ENCODE peak calls at places on chromosomes 1 and 21, in eight cellular contexts. Z, C, I, Q, G, O, L and T are unnamed samples.

GRCh38 chr21:33244781-33245105 is 15.0 kb downstream of the IFNAR2 start:
- DNase-seq in G (no peak), O (no peak), L (no peak), C (no peak), Q (no peak), I (no peak), Z (no peak), T (no peak)

GRCh38 chr1:195294911-195295310 is 1313.3 kb downstream of the KCNT2 start:
- DNase-seq in Z (no peak), O (no peak), C (no peak), L (no peak), G (no peak), Q (peak), I (no peak), T (no peak)

GRCh38 chr1:68322837-68323687 is 90.7 kb upstream of the WLS start:
- DNase-seq in I (no peak), G (no peak), C (no peak), O (no peak), L (no peak), Z (peak), Q (no peak), T (no peak)

GRCh38 chr1:200221614-200222282 is 188.1 kb downstream of the ZNF281 start:
- DNase-seq in G (no peak), Q (no peak), L (no peak), O (no peak), C (no peak), Z (no peak), I (no peak), T (no peak)

GRCh38 chr1:47214554-47214953 is 17.5 kb downstream of the TAL1 start:
- DNase-seq in O (no peak), I (no peak), Q (no peak), L (no peak), G (no peak), C (no peak), Z (no peak), T (no peak)

GRCh38 chr21:41802684-41803083 is 35.8 kb upstream of the RIPK4 start:
- DNase-seq in G (no peak), I (no peak), O (no peak), L (no peak), Q (no peak), Z (no peak), C (no peak), T (no peak)

GRCh38 chr1:146032613-146033219 is 11.2 kb upstream of the HJV start:
- DNase-seq in C (no peak), Z (peak), Q (peak), I (peak), L (no peak), O (no peak), G (peak), T (no peak)

GRCh38 chr1:205920159-205920558 is 23.1 kb downstream of the SLC26A9 start:
- DNase-seq in L (no peak), O (peak), Z (no peak), C (no peak), Q (no peak), I (no peak), G (no peak), T (no peak)

GRCh38 chr1:64167176-64167575 is 36.2 kb upstream of the UBE2U start:
- DNase-seq in C (no peak), I (no peak), G (no peak), O (no peak), Q (no peak), Z (no peak), L (no peak), T (no peak)

GRCh38 chr1:150302338-150302737 is 8.7 kb downstream of the MRPS21 start:
- DNase-seq in Z (no peak), O (no peak), I (no peak), Q (no peak), G (no peak), C (no peak), L (no peak), T (no peak)

GRCh38 chr1:153341431-153341934 is 7.2 kb downstream of the PGLYRP4 start:
- DNase-seq in Z (no peak), G (no peak), L (no peak), C (no peak), Q (no peak), I (no peak), O (no peak), T (no peak)

GRCh38 chr1:182051938-182052337 is 9.6 kb downstream of the ZNF648 start:
- DNase-seq in Q (no peak), I (no peak), L (no peak), O (no peak), G (no peak), Z (peak), C (no peak), T (no peak)

GRCh38 chr1:57424231-57425027 is 569 bp upstream of the DAB1 start:
- DNase-seq in C (no peak), Z (no peak), Q (peak), L (peak), I (no peak), O (no peak), G (no peak), T (no peak)
- TF ChIP-seq CTCF in C (no peak), Z (no peak), Q (peak), L (no peak), I (no peak), O (no peak), G (no peak), T (peak)

DNA sequence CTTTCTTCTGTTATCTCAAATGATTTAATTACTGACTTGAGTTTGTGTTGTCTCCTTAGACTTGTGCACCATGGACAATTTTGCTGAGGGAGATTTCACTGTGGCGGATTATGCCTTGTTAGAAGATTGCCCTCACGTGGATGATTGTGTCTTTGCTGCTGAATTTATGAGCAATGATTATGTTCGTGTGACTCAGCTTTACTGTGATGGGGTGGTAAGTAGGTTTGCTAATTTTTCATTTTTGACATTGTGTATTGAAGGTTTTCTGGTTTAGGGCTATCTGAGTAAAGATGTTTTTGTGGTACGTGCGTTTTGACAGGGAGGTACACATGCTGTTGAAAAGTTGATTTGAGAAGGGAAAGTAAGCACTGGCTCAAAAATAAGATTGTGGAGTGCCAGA is 14.1 kb downstream of the TTC3 start:
- DNase-seq in Q (peak), Z (peak), L (no peak), C (no peak), G (no peak), I (no peak), O (no peak), T (no peak)
- TF ChIP-seq CTCF in Q (peak), Z (peak), L (no peak), C (peak), G (no peak), I (peak), O (no peak), T (peak)

GRCh38 chr1:179155615-179156014 is 73.7 kb downstream of the TOR3A start:
- DNase-seq in I (no peak), C (no peak), O (no peak), G (no peak), Z (no peak), Q (no peak), L (no peak), T (no peak)

GRCh38 chr1:179156026-179156425 is 73.5 kb downstream of the ABL2 start:
- DNase-seq in G (no peak), Z (no peak), O (no peak), L (no peak), Q (no peak), I (no peak), C (no peak), T (no peak)

GRCh38 chr1:179154437-179154836 is 72.6 kb downstream of the TOR3A start:
- DNase-seq in Q (no peak), I (no peak), G (no peak), C (no peak), O (no peak), L (no peak), Z (no peak), T (no peak)

GRCh38 chr1:179151908-179152682 is 70.2 kb downstream of the TOR3A start:
- DNase-seq in O (no peak), I (peak), L (no peak), C (no peak), Z (no peak), Q (no peak), G (no peak), T (no peak)

GRCh38 chr1:179153217-179153616 is 71.3 kb downstream of the TOR3A start:
- DNase-seq in I (no peak), G (no peak), Z (no peak), C (no peak), Q (no peak), L (no peak), O (no peak), T (no peak)
- TF ChIP-seq CTCF in I (no peak), G (no peak), Z (no peak), C (no peak), Q (no peak), L (no peak), O (no peak), T (no peak)

GRCh38 chr1:81811757-81812371 is 11.1 kb downstream of the ADGRL2 start:
- DNase-seq in L (no peak), I (no peak), C (no peak), Z (no peak), G (no peak), Q (no peak), O (no peak), T (no peak)
- TF ChIP-seq CTCF in L (no peak), I (peak), C (peak), Z (peak), G (no peak), Q (peak), O (no peak), T (peak)

GRCh38 chr1:18556364-18556763 is 74.3 kb upstream of the PAX7 start:
- DNase-seq in C (peak), O (no peak), G (no peak), Z (peak), I (peak), Q (peak), L (no peak), T (no peak)

GRCh38 chr1:18560692-18561091 is 70.0 kb upstream of the PAX7 start:
- DNase-seq in Q (no peak), G (no peak), O (no peak), Z (peak), L (no peak), C (no peak), I (peak), T (no peak)

GRCh38 chr1:18554597-18554996 is 73.9 kb downstream of the KLHDC7A start:
- DNase-seq in I (no peak), Z (no peak), L (no peak), O (no peak), Q (no peak), C (no peak), G (no peak), T (no peak)

GRCh38 chr1:18555036-18555435 is 74.3 kb downstream of the KLHDC7A start:
- DNase-seq in Z (no peak), L (no peak), G (no peak), C (no peak), Q (no peak), O (no peak), I (no peak), T (no peak)

GRCh38 chr1:18557621-18558465 is 72.8 kb upstream of the PAX7 start:
- DNase-seq in C (no peak), L (no peak), Q (peak), I (no peak), O (peak), G (no peak), Z (peak), T (no peak)
- TF ChIP-seq CTCF in C (no peak), L (no peak), Q (peak), I (no peak), O (no peak), G (no peak), Z (no peak), T (no peak)

DNA sequence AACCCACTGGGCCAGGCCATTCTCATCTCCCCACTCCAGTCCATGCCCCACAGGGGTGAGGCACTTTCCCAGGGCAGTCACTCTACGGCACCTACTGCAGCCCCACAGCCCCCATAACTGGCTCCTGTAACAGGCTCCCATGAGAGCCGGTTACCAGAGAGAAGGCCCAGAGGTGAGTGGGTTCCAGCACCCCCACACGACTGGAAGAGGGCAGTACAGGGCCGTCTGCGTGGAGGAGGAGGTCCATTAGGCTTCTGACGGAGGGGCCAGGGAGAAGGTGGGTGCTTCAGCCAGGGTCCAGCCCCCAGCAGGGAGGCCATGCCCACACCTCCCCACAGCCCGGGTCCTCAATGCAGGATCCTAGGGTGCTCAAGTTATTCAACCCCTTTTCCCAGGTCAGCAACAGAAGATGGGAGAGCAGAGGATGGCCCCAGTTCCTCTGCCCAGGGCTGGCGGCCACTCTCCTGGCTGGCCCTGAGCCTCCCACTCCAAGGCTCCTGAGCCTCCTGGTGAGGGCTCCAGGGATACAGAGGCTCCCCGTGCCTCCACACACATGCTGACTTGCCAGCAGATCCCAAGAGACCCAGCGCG is 1.6 kb downstream of the ACAP3 start:
- DNase-seq in L (no peak), I (peak), C (no peak), Q (no peak), Z (no peak), G (no peak), O (no peak), T (no peak)
- TF ChIP-seq CTCF in L (peak), I (peak), C (no peak), Q (peak), Z (no peak), G (no peak), O (no peak), T (peak)

GRCh38 chr21:38712076-38712475 is 93.7 kb upstream of the ETS2 start:
- DNase-seq in Q (peak), Z (peak), G (no peak), O (no peak), L (no peak), I (peak), C (peak), T (peak)
- TF ChIP-seq CTCF in Q (peak), Z (peak), G (no peak), O (peak), L (no peak), I (peak), C (peak), T (peak)